ENCODE peak calls at places on chromosomes 16 and 17, in seven cellular contexts. S is ovary, R is cardiac fibroblast, F is fibroblast of lung, K is RWPE2, D is left lung, X is lung. C is an unnamed sample.

GRCh38 chr17:10857976-10858375 is 20.1 kb upstream of the PIRT start:
- DNase-seq in S (no peak), R (no peak), F (no peak), K (no peak), D (no peak), X (no peak), C (no peak)

GRCh38 chr17:81218991-81219390 is 3.8 kb downstream of the CEP131 start:
- DNase-seq in S (no peak), R (no peak), F (no peak), K (no peak), D (no peak), X (no peak), C (no peak)

GRCh38 chr17:43853546-43853945 is 6.6 kb downstream of the CD300LG start:
- DNase-seq in S (no peak), R (no peak), F (no peak), K (no peak), D (no peak), X (no peak), C (no peak)

GRCh38 chr17:57517519-57518342 is 227.4 kb downstream of the CCDC182 start:
- DNase-seq in S (no peak), R (no peak), F (no peak), K (no peak), D (no peak), X (no peak), C (no peak)

GRCh38 chr16:85477801-85478363 is 135.2 kb upstream of the GSE1 start:
- DNase-seq in S (no peak), R (no peak), F (no peak), K (no peak), D (no peak), X (no peak), C (peak; percentile 73)

GRCh38 chr16:69166221-69166833 is 20.6 kb upstream of the SNTB2 start:
- DNase-seq in S (no peak), R (peak; percentile 26), F (peak; percentile 61), K (no peak), D (no peak), X (no peak), C (peak; percentile 28)

GRCh38 chr17:82273327-82274133 is at the start of gene CSNK1D:
- DNase-seq in S (peak; percentile 95), R (peak; percentile 84), F (peak; percentile 83), K (peak; percentile 91), D (peak; percentile 97), X (peak; percentile 90), C (peak; percentile 82)

GRCh38 chr16:28923652-28924398 is 1.2 kb downstream of the RABEP2 start:
- DNase-seq in S (no peak), R (no peak), F (no peak), K (no peak), D (no peak), X (no peak), C (no peak)

GRCh38 chr17:39261286-39261685 is 35.5 kb upstream of the STAC2 start:
- DNase-seq in S (no peak), R (no peak), F (no peak), K (no peak), D (no peak), X (no peak), C (no peak)

GRCh38 chr16:50638816-50639670 is 42.1 kb downstream of the SNX20 start:
- DNase-seq in S (no peak), R (no peak), F (no peak), K (no peak), D (no peak), X (no peak), C (no peak)

GRCh38 chr17:43832168-43832975 is 574 bp downstream of the MPP3 start:
- DNase-seq in S (peak; percentile 69), R (peak; percentile 55), F (peak; percentile 57), K (peak; percentile 75), D (peak; percentile 92), X (peak; percentile 52), C (peak; percentile 55)

GRCh38 chr17:1107777-1108559 is 71.8 kb downstream of the ABR start:
- DNase-seq in S (no peak), R (no peak), F (no peak), K (no peak), D (peak; percentile 77), X (no peak), C (no peak)

GRCh38 chr17:39738568-39738901 is 797 bp downstream of the GRB7 start:
- DNase-seq in S (no peak), R (no peak), F (no peak), K (no peak), D (no peak), X (no peak), C (no peak)

DNA sequence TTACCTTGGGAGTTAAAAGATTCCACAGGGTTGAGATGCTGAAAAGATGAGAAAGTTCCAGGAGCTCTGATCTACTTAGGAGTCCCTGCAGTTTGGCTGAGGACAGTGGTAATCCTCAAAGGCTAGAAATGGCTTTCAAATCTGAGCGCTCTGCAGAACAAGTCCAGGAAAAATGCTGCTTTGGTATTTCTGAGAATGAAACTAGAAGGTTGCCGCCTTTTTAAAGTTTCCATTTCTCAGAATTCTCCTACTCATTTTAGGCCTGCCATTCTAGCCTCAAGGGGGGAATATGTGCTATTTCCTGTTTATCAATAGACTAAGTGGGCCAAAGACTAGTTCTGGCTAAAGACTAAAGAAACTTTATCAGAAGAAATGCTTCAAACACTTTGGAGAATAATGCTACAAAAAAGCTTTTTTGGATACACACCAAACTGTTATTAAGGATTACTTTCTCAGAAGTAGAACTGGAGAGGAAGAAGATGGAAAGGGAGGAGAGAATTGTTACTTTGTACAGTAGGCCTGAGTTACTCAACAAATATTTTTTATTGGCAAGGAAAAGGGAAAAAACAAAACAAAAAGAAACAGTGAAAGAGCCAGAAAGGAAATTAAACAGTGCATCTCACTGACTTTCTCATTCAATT is at the start of gene SLFN12L:
- DNase-seq in S (no peak), R (peak; percentile 33), F (no peak), K (no peak), D (no peak), X (no peak), C (no peak)
- H3K4me3 ChIP-seq in S (no peak within 1 kb of the TSS), R (no peak within 1 kb of the TSS), F (no peak within 1 kb of the TSS), K (no peak within 1 kb of the TSS), D (peak within 1 kb of the TSS; percentile 26), X (no peak within 1 kb of the TSS), C (no peak within 1 kb of the TSS)

GRCh38 chr17:13027246-13027645 is 9.4 kb upstream of the ELAC2 start:
- DNase-seq in S (no peak), R (no peak), F (no peak), K (no peak), D (no peak), X (no peak), C (no peak)

GRCh38 chr17:13025264-13025627 is 7.4 kb upstream of the ELAC2 start:
- DNase-seq in S (no peak), R (no peak), F (no peak), K (no peak), D (no peak), X (no peak), C (no peak)

GRCh38 chr17:13024033-13024432 is 6.2 kb upstream of the ELAC2 start:
- DNase-seq in S (no peak), R (no peak), F (no peak), K (no peak), D (no peak), X (no peak), C (no peak)

GRCh38 chr17:13025687-13026086 is 7.9 kb upstream of the ELAC2 start:
- DNase-seq in S (no peak), R (no peak), F (no peak), K (no peak), D (no peak), X (no peak), C (no peak)

GRCh38 chr17:13024526-13025263 is 6.9 kb upstream of the ELAC2 start:
- DNase-seq in S (peak; percentile 79), R (peak; percentile 65), F (peak; percentile 60), K (no peak), D (peak; percentile 93), X (peak; percentile 64), C (peak; percentile 72)
- H3K4me3 ChIP-seq in S (peak overlapping the region; percentile 10), R (peak overlapping the region; percentile 16), F (no peak overlapping the region), K (no peak overlapping the region), D (no peak overlapping the region), X (no peak overlapping the region), C (no peak overlapping the region)

GRCh38 chr17:37844158-37844976 is 79.8 kb upstream of the TBC1D3K start:
- DNase-seq in S (peak; percentile 36), R (peak; percentile 54), F (peak; percentile 45), K (no peak), D (peak; percentile 90), X (peak; percentile 65), C (peak; percentile 70)
- H3K4me3 ChIP-seq in S (no peak overlapping the region), R (peak overlapping the region; percentile 21), F (no peak overlapping the region), K (no peak overlapping the region), D (peak overlapping the region; percentile 19), X (no peak overlapping the region), C (peak overlapping the region; percentile 40)

DNA sequence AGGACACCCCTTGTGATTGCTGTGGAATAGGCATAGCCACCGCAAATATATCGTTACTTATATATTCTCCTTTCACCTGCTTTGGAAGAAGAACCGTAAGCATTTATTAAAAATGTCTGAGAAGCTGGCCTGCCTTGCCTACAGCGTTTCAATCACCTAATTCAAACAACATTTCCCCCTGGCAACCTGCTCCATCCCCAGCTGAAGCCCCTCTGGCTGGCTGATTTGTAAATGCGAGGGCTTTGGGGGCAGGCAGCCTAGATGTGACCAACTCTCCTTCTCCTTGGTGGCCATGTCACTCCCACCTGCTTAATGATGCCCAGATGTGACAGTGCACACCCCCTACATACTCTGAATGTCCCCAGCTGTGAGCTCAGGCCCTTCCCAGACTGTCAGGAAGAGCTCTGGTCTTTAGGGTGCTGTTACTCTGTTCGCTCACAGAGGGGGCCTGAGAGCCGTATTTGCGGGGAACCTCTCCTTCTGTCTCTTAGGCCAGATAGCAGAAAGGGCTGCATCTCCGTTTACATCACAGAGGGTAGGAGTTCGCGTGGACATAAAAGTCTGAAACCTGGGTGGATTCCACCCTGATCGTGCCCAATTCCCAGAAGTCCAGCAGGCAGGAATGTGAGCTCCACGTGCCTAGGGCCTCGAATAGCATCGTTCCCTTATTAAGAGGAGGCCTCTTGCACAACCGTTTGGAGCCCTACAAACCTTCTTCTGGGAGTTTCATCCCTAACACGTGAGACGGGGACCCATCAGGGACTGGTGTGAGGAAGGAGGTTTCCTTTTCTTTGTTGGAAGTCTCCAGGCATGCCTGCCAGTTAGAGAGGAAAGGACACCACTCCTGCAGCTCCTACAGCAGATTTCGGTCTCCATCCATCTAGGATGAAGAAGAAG is 2.4 kb upstream of the SDK2 start:
- DNase-seq in S (no peak), R (no peak), F (peak; percentile 18), K (no peak), D (no peak), X (no peak), C (peak; percentile 40)
- H3K4me3 ChIP-seq in S (no peak overlapping the region), R (no peak overlapping the region), F (no peak overlapping the region), K (no peak overlapping the region), D (no peak overlapping the region), X (no peak overlapping the region), C (no peak overlapping the region)